ENCODE peak calls at places on chromosome 17, in nine cellular contexts. I is astrocyte of the spinal cord; S is keratinocyte; N is H7; Z is stimulated activated CD4-positive, alpha-beta T cell treated with anti-CD3 and anti-CD28 coated beads, Interleukin-15, amount 100 ng/mL, for 24 hours; K is RCC 7860; Y is kidney tubule cell; M is Karpas-422; P is activated naive CD4-positive, alpha-beta T cell. B is an unnamed sample.

GRCh38 chr17:78890111-78890897 is 12.7 kb downstream of the CEP295NL start:
- DNase-seq in I (no peak), S (no peak), N (no peak), Z (peak), K (no peak), Y (no peak), M (no peak), P (no peak), B (no peak)

GRCh38 chr17:50808413-50808812 is 27.0 kb upstream of the WFIKKN2 start:
- DNase-seq in I (no peak), S (no peak), N (no peak), Z (no peak), K (no peak), Y (no peak), M (no peak), P (no peak), B (no peak)

GRCh38 chr17:82051776-82052637 is at the start of the genes GPS1 and RFNG:
- DNase-seq in I (peak), S (no peak), N (peak), Z (peak), K (peak), Y (peak), M (peak), P (peak), B (peak)

GRCh38 chr17:80953471-80954315 is 37.9 kb upstream of the CHMP6 start:
- DNase-seq in I (no peak), S (no peak), N (peak), Z (no peak), K (no peak), Y (no peak), M (no peak), P (no peak), B (no peak)

GRCh38 chr17:6442775-6443174 is 1.5 kb upstream of the PIMREG start:
- DNase-seq in I (no peak), S (no peak), N (no peak), Z (no peak), K (no peak), Y (no peak), M (no peak), P (no peak), B (no peak)

GRCh38 chr17:80888276-80889160 is 103.1 kb upstream of the CHMP6 start:
- DNase-seq in I (no peak), S (no peak), N (peak), Z (no peak), K (no peak), Y (no peak), M (no peak), P (no peak), B (no peak)

GRCh38 chr17:83106913-83107655 is 27.7 kb downstream of the METRNL start:
- DNase-seq in I (no peak), S (no peak), N (no peak), Z (no peak), K (no peak), Y (no peak), M (no peak), P (no peak), B (no peak)

GRCh38 chr17:66633322-66633965 is 201.5 kb upstream of the CACNG5 start:
- DNase-seq in I (peak), S (no peak), N (no peak), Z (peak), K (no peak), Y (peak), M (peak), P (no peak), B (no peak)

GRCh38 chr17:58621174-58621573 is 70.7 kb downstream of the TEX14 start:
- DNase-seq in I (no peak), S (no peak), N (no peak), Z (no peak), K (no peak), Y (no peak), M (no peak), P (no peak), B (no peak)

GRCh38 chr17:34736611-34737010 is 157.2 kb downstream of the TMEM132E start:
- DNase-seq in I (no peak), S (no peak), N (no peak), Z (no peak), K (no peak), Y (no peak), M (no peak), P (no peak), B (no peak)

GRCh38 chr17:30519166-30519565 is 42.0 kb downstream of the GOSR1 start:
- DNase-seq in I (no peak), S (no peak), N (no peak), Z (no peak), K (no peak), Y (no peak), M (no peak), P (no peak), B (no peak)

GRCh38 chr17:72123964-72124791 is 3.4 kb downstream of the SOX9 start:
- DNase-seq in I (peak), S (no peak), N (peak), Z (no peak), K (no peak), Y (no peak), M (no peak), P (no peak), B (no peak)

GRCh38 chr17:59427996-59428395 is 96.5 kb downstream of the YPEL2 start:
- DNase-seq in I (no peak), S (no peak), N (no peak), Z (no peak), K (no peak), Y (peak), M (no peak), P (no peak), B (no peak)

GRCh38 chr17:61689610-61690180 is 98.7 kb upstream of the NACA2 start:
- DNase-seq in I (no peak), S (no peak), N (no peak), Z (no peak), K (no peak), Y (peak), M (no peak), P (no peak), B (no peak)

GRCh38 chr17:72071330-72071729 is 49.5 kb upstream of the SOX9 start:
- DNase-seq in I (no peak), S (no peak), N (no peak), Z (no peak), K (no peak), Y (no peak), M (no peak), P (no peak), B (no peak)

GRCh38 chr17:47404006-47404405 is 80.3 kb downstream of the EFCAB13 start:
- DNase-seq in I (no peak), S (no peak), N (no peak), Z (no peak), K (no peak), Y (no peak), M (peak), P (no peak), B (no peak)

GRCh38 chr17:45336390-45337182 is 19.8 kb upstream of the MAP3K14 start:
- DNase-seq in I (no peak), S (no peak), N (no peak), Z (no peak), K (no peak), Y (no peak), M (no peak), P (no peak), B (no peak)

GRCh38 chr17:82687375-82687861 is 11.1 kb downstream of the RAB40B start:
- DNase-seq in I (no peak), S (peak), N (no peak), Z (no peak), K (no peak), Y (peak), M (no peak), P (no peak), B (no peak)

GRCh38 chr17:1137465-1137894 is 42.3 kb downstream of the ABR start:
- DNase-seq in I (no peak), S (no peak), N (no peak), Z (peak), K (no peak), Y (no peak), M (no peak), P (no peak), B (peak)

GRCh38 chr17:77889866-77890760 is 68.4 kb upstream of the TNRC6C start:
- DNase-seq in I (no peak), S (no peak), N (peak), Z (no peak), K (no peak), Y (no peak), M (no peak), P (no peak), B (no peak)

GRCh38 chr17:79420318-79421243 is 190.3 kb downstream of the RBFOX3 start:
- DNase-seq in I (no peak), S (no peak), N (no peak), Z (peak), K (no peak), Y (no peak), M (no peak), P (no peak), B (no peak)

GRCh38 chr17:2067559-2067958 is 12.7 kb downstream of the HIC1 start:
- DNase-seq in I (peak), S (no peak), N (no peak), Z (no peak), K (no peak), Y (no peak), M (no peak), P (no peak), B (no peak)

GRCh38 chr17:46769531-46770438 is 48.7 kb downstream of the WNT3 start:
- DNase-seq in I (no peak), S (no peak), N (peak), Z (peak), K (no peak), Y (peak), M (peak), P (no peak), B (no peak)

GRCh38 chr17:43979011-43979410 is 25.3 kb upstream of the PYY start:
- DNase-seq in I (no peak), S (no peak), N (no peak), Z (no peak), K (no peak), Y (no peak), M (no peak), P (no peak), B (no peak)

GRCh38 chr17:74631468-74632195 is 8.1 kb upstream of the CD300E start:
- DNase-seq in I (no peak), S (no peak), N (peak), Z (no peak), K (no peak), Y (no peak), M (peak), P (no peak), B (no peak)

GRCh38 chr17:58249270-58250133 is 11.1 kb downstream of the LPO start:
- DNase-seq in I (peak), S (no peak), N (peak), Z (peak), K (peak), Y (peak), M (peak), P (peak), B (peak)

GRCh38 chr17:60153606-60154355 is 4.0 kb downstream of the CA4 start:
- DNase-seq in I (no peak), S (no peak), N (peak), Z (no peak), K (no peak), Y (no peak), M (no peak), P (no peak), B (no peak)

GRCh38 chr17:41565338-41565737 is 6.5 kb downstream of the KRT9 start:
- DNase-seq in I (no peak), S (no peak), N (no peak), Z (no peak), K (no peak), Y (no peak), M (no peak), P (no peak), B (no peak)

GRCh38 chr17:45876539-45876938 is 17.8 kb upstream of the MAPT start:
- DNase-seq in I (no peak), S (no peak), N (no peak), Z (no peak), K (no peak), Y (no peak), M (no peak), P (no peak), B (no peak)

GRCh38 chr17:14101976-14102375 is 32.7 kb downstream of the COX10 start:
- DNase-seq in I (no peak), S (no peak), N (no peak), Z (no peak), K (no peak), Y (no peak), M (no peak), P (no peak), B (no peak)

GRCh38 chr17:45127583-45128300 is 4.6 kb downstream of the PLCD3 start:
- DNase-seq in I (peak), S (no peak), N (peak), Z (no peak), K (peak), Y (peak), M (no peak), P (no peak), B (peak)

GRCh38 chr17:35778641-35779196 is 16.7 kb downstream of the MMP28 start:
- DNase-seq in I (no peak), S (no peak), N (no peak), Z (no peak), K (no peak), Y (no peak), M (no peak), P (no peak), B (no peak)

GRCh38 chr17:40726919-40727318 is 23.4 kb upstream of the KRT24 start:
- DNase-seq in I (peak), S (no peak), N (peak), Z (no peak), K (peak), Y (peak), M (no peak), P (no peak), B (peak)

GRCh38 chr17:67474081-67474661 is 97.1 kb downstream of the PITPNC1 start:
- DNase-seq in I (peak), S (no peak), N (no peak), Z (no peak), K (no peak), Y (no peak), M (no peak), P (no peak), B (no peak)

GRCh38 chr17:17819561-17819995 is 17.2 kb downstream of the SREBF1 start:
- DNase-seq in I (peak), S (no peak), N (peak), Z (peak), K (peak), Y (peak), M (peak), P (no peak), B (peak)

GRCh38 chr17:66691644-66692500 is 143.0 kb upstream of the CACNG5 start:
- DNase-seq in I (peak), S (no peak), N (no peak), Z (no peak), K (no peak), Y (no peak), M (no peak), P (no peak), B (no peak)

GRCh38 chr17:48162946-48163506 is 55.5 kb downstream of the SNX11 start:
- DNase-seq in I (peak), S (no peak), N (no peak), Z (no peak), K (no peak), Y (peak), M (no peak), P (no peak), B (peak)

GRCh38 chr17:80859004-80859941 is 132.4 kb upstream of the CHMP6 start:
- DNase-seq in I (peak), S (peak), N (peak), Z (no peak), K (peak), Y (peak), M (no peak), P (no peak), B (no peak)

GRCh38 chr17:37674511-37674910 is 31.3 kb upstream of the DDX52 start:
- DNase-seq in I (no peak), S (no peak), N (no peak), Z (no peak), K (no peak), Y (no peak), M (no peak), P (no peak), B (peak)